ENCODE peak calls at places on chromosomes 7 and 10, in ten cellular contexts. A, I, C, V, Y, L, N, R, F and S are unnamed samples.

GRCh38 chr7:150435390-150436073 is 14.9 kb upstream of the GIMAP8 start:
- DNase-seq in N (no peak), A (no peak), V (no peak), I (no peak), C (no peak), L (no peak), Y (no peak), F (no peak), R (no peak), S (no peak)

GRCh38 chr10:88392222-88392621 is 190.9 kb downstream of the RNLS start:
- DNase-seq in I (no peak), N (no peak), R (no peak), C (no peak), F (no peak), Y (no peak), V (no peak), L (no peak), A (no peak), S (peak)

GRCh38 chr10:35908451-35908850 is 266.4 kb upstream of the FZD8 start:
- DNase-seq in F (no peak), V (no peak), R (no peak), C (no peak), A (no peak), L (no peak), I (no peak), Y (no peak), N (no peak), S (no peak)

GRCh38 chr7:102859799-102860125 is 53.0 kb upstream of the LRRC17 start:
- DNase-seq in L (no peak), R (no peak), F (no peak), Y (no peak), V (peak), N (no peak), C (no peak), I (no peak), A (no peak), S (no peak)

GRCh38 chr10:118251791-118252190 is 90.3 kb downstream of the FAM204A start:
- DNase-seq in F (no peak), Y (no peak), C (peak), R (no peak), A (no peak), L (no peak), N (no peak), I (no peak), V (no peak), S (peak)

GRCh38 chr7:41573017-41573416 is 129.9 kb downstream of the INHBA start:
- DNase-seq in I (no peak), R (no peak), A (no peak), Y (peak), F (no peak), V (no peak), C (no peak), N (peak), L (no peak), S (peak)

GRCh38 chr7:1703475-1704325 is 33.6 kb downstream of the ELFN1 start:
- DNase-seq in L (no peak), C (peak), N (no peak), V (peak), R (peak), A (no peak), Y (no peak), I (no peak), F (no peak), S (no peak)

GRCh38 chr7:464177-464711 is 55.4 kb downstream of the PDGFA start:
- DNase-seq in L (no peak), R (no peak), A (no peak), I (no peak), Y (no peak), F (no peak), V (no peak), N (no peak), C (no peak), S (no peak)

GRCh38 chr7:33446551-33446950 is 317.2 kb downstream of the BBS9 start:
- DNase-seq in I (no peak), V (no peak), F (no peak), L (no peak), Y (no peak), C (no peak), N (no peak), A (no peak), R (no peak), S (no peak)

GRCh38 chr10:11551915-11552602 is 59.4 kb downstream of the USP6NL start:
- DNase-seq in N (peak), F (peak), L (no peak), C (peak), I (no peak), A (no peak), R (no peak), Y (peak), V (no peak), S (peak)

GRCh38 chr7:104980969-104981670 is 32.9 kb upstream of the KMT2E start:
- DNase-seq in F (no peak), V (peak), A (no peak), N (no peak), Y (peak), C (peak), I (no peak), R (no peak), L (peak), S (peak)